ENCODE peak calls at places on chromosomes 13 and 19, in six cellular contexts. G is stimulated activated CD4-positive, alpha-beta T cell treated with anti-CD3 and anti-CD28 coated beads, Interleukin-2, amount 100 ng/mL, for 48 hours; F is effector memory CD8-positive, alpha-beta T cell; T is ovary; A is colonic mucosa; S is MV-4-11. E is an unnamed sample.

GRCh38 chr19:35501684-35502083 is 11.4 kb upstream of the KRTDAP start:
- DNase-seq in G (no peak), T (peak), F (no peak), A (no peak), S (no peak), E (peak)

GRCh38 chr19:571127-571974 is 1.0 kb upstream of the BSG start:
- DNase-seq in G (no peak), F (peak), A (peak), T (peak), S (peak), E (peak)

GRCh38 chr13:100549316-100549715 is 39.3 kb downstream of the GGACT start:
- DNase-seq in F (no peak), G (no peak), T (no peak), A (no peak), S (no peak), E (no peak)

GRCh38 chr13:24365191-24365590 is 55.8 kb downstream of the C1QTNF9 start:
- DNase-seq in S (no peak), G (no peak), F (no peak), A (no peak), T (no peak), E (no peak)

GRCh38 chr13:31733066-31733465 is 6.3 kb upstream of the RXFP2 start:
- DNase-seq in G (no peak), F (no peak), T (no peak), S (no peak), A (no peak), E (no peak)

GRCh38 chr13:66899955-66900354 is 330.2 kb downstream of the PCDH9 start:
- DNase-seq in A (no peak), T (no peak), G (no peak), F (no peak), S (no peak), E (no peak)

GRCh38 chr13:23871616-23872220 is 17.5 kb downstream of the MIPEP start:
- DNase-seq in F (no peak), S (peak), A (no peak), G (no peak), T (no peak), E (no peak)

GRCh38 chr13:96925869-96926628 is 68.2 kb downstream of the OXGR1 start:
- DNase-seq in A (peak), S (no peak), G (no peak), T (no peak), F (no peak), E (no peak)

GRCh38 chr13:73765651-73766384 is 368.4 kb downstream of the KLF12 start:
- DNase-seq in S (no peak), T (peak), G (peak), F (peak), A (peak), E (peak)

GRCh38 chr13:45518525-45519235 is 53.9 kb downstream of the COG3 start:
- DNase-seq in T (no peak), S (no peak), G (no peak), F (no peak), A (no peak), E (no peak)

GRCh38 chr13:76856141-76856571 is 30.0 kb downstream of the KCTD12 start:
- DNase-seq in T (no peak), F (no peak), G (no peak), S (peak), A (no peak), E (no peak)

GRCh38 chr13:47004022-47004421 is 107.2 kb upstream of the HTR2A start:
- DNase-seq in A (no peak), S (no peak), T (no peak), G (no peak), F (no peak), E (no peak)

GRCh38 chr19:1494115-1494815 is 3.3 kb downstream of the REEP6 start:
- DNase-seq in T (peak), A (no peak), F (no peak), G (no peak), S (no peak), E (no peak)

GRCh38 chr19:50712833-50713232 is 6.8 kb downstream of the SHANK1 start:
- DNase-seq in S (no peak), T (no peak), F (no peak), G (no peak), A (no peak), E (no peak)

GRCh38 chr13:67408823-67409222 is 178.7 kb upstream of the PCDH9 start:
- DNase-seq in F (no peak), G (no peak), A (no peak), S (no peak), T (no peak), E (no peak)

GRCh38 chr13:97235549-97236206 is 13.5 kb downstream of the MBNL2 start:
- DNase-seq in F (no peak), A (peak), T (no peak), S (no peak), G (no peak), E (no peak)